ENCODE peak calls at places on chromosomes 13 and 19, in seven cellular contexts. One of them, this sample, is unnamed.

GRCh38 chr13:97855570-97855970 is 97.9 kb upstream of the IPO5 start:
- DNase-seq in foreskin keratinocyte: no peak
- DNase-seq in ascending aorta: no peak
- DNase-seq in HFFc6: peak; percentile 66
- DNase-seq in pancreas: no peak
- DNase-seq in lower lobe of right lung: no peak
- DNase-seq in CD8-positive, alpha-beta T cell: no peak
- DNase-seq in this sample: no peak

GRCh38 chr13:38542601-38543000 is 144.3 kb upstream of the FREM2 start:
- DNase-seq in foreskin keratinocyte: peak; percentile 26
- DNase-seq in ascending aorta: no peak
- DNase-seq in HFFc6: no peak
- DNase-seq in pancreas: no peak
- DNase-seq in lower lobe of right lung: no peak
- DNase-seq in CD8-positive, alpha-beta T cell: no peak
- DNase-seq in this sample: no peak

GRCh38 chr19:39759457-39760184 is 19.0 kb upstream of the LEUTX start:
- DNase-seq in foreskin keratinocyte: no peak
- DNase-seq in ascending aorta: no peak
- DNase-seq in HFFc6: no peak
- DNase-seq in pancreas: no peak
- DNase-seq in lower lobe of right lung: no peak
- DNase-seq in CD8-positive, alpha-beta T cell: no peak
- DNase-seq in this sample: no peak

GRCh38 chr13:97630725-97631124 is 196.8 kb downstream of the RAP2A start:
- DNase-seq in foreskin keratinocyte: no peak
- DNase-seq in ascending aorta: no peak
- DNase-seq in HFFc6: no peak
- DNase-seq in pancreas: no peak
- DNase-seq in lower lobe of right lung: no peak
- DNase-seq in CD8-positive, alpha-beta T cell: no peak
- DNase-seq in this sample: no peak

GRCh38 chr13:45674908-45675307 is 27.2 kb upstream of the CBY2 start:
- DNase-seq in foreskin keratinocyte: peak; percentile 68
- DNase-seq in ascending aorta: no peak
- DNase-seq in HFFc6: peak; percentile 52
- DNase-seq in pancreas: no peak
- DNase-seq in lower lobe of right lung: no peak
- DNase-seq in CD8-positive, alpha-beta T cell: no peak
- DNase-seq in this sample: no peak

GRCh38 chr19:5263615-5264014 is 77.0 kb downstream of the PTPRS start:
- DNase-seq in foreskin keratinocyte: no peak
- DNase-seq in ascending aorta: no peak
- DNase-seq in HFFc6: no peak
- DNase-seq in pancreas: peak; percentile 60
- DNase-seq in lower lobe of right lung: no peak
- DNase-seq in CD8-positive, alpha-beta T cell: no peak
- DNase-seq in this sample: no peak

GRCh38 chr13:105778196-105778595 is 757.3 kb downstream of the EFNB2 start:
- DNase-seq in foreskin keratinocyte: peak; percentile 1
- DNase-seq in ascending aorta: no peak
- DNase-seq in HFFc6: no peak
- DNase-seq in pancreas: no peak
- DNase-seq in lower lobe of right lung: no peak
- DNase-seq in CD8-positive, alpha-beta T cell: no peak
- DNase-seq in this sample: no peak

GRCh38 chr19:16976471-16976870 is 50.1 kb downstream of the CPAMD8 start:
- DNase-seq in foreskin keratinocyte: no peak
- DNase-seq in ascending aorta: no peak
- DNase-seq in HFFc6: no peak
- DNase-seq in pancreas: no peak
- DNase-seq in lower lobe of right lung: no peak
- DNase-seq in CD8-positive, alpha-beta T cell: no peak
- DNase-seq in this sample: no peak

GRCh38 chr19:17331254-17331558 is 3.4 kb downstream of the ANO8 start:
- DNase-seq in foreskin keratinocyte: no peak
- DNase-seq in ascending aorta: no peak
- DNase-seq in HFFc6: no peak
- DNase-seq in pancreas: no peak
- DNase-seq in lower lobe of right lung: no peak
- DNase-seq in CD8-positive, alpha-beta T cell: no peak
- DNase-seq in this sample: no peak

GRCh38 chr13:73063166-73063565 is 4.4 kb downstream of the KLF5 start:
- DNase-seq in foreskin keratinocyte: no peak
- DNase-seq in ascending aorta: no peak
- DNase-seq in HFFc6: no peak
- DNase-seq in pancreas: no peak
- DNase-seq in lower lobe of right lung: no peak
- DNase-seq in CD8-positive, alpha-beta T cell: no peak
- DNase-seq in this sample: no peak

GRCh38 chr13:108962652-108963051 is 333.2 kb downstream of the MYO16 start:
- DNase-seq in foreskin keratinocyte: no peak
- DNase-seq in ascending aorta: no peak
- DNase-seq in HFFc6: no peak
- DNase-seq in pancreas: no peak
- DNase-seq in lower lobe of right lung: no peak
- DNase-seq in CD8-positive, alpha-beta T cell: no peak
- DNase-seq in this sample: no peak

GRCh38 chr13:73767191-73767741 is 366.9 kb downstream of the KLF12 start:
- DNase-seq in foreskin keratinocyte: no peak
- DNase-seq in ascending aorta: no peak
- DNase-seq in HFFc6: no peak
- DNase-seq in pancreas: no peak
- DNase-seq in lower lobe of right lung: no peak
- DNase-seq in CD8-positive, alpha-beta T cell: no peak
- DNase-seq in this sample: no peak

GRCh38 chr19:38057954-38058690 is 151.1 kb downstream of the SIPA1L3 start:
- DNase-seq in foreskin keratinocyte: no peak
- DNase-seq in ascending aorta: no peak
- DNase-seq in HFFc6: no peak
- DNase-seq in pancreas: peak; percentile 88
- DNase-seq in lower lobe of right lung: peak; percentile 83
- DNase-seq in CD8-positive, alpha-beta T cell: no peak
- DNase-seq in this sample: no peak

GRCh38 chr13:77022341-77022740 is 4.6 kb downstream of the FBXL3 start:
- DNase-seq in foreskin keratinocyte: peak; percentile 2
- DNase-seq in ascending aorta: no peak
- DNase-seq in HFFc6: peak; percentile 28
- DNase-seq in pancreas: no peak
- DNase-seq in lower lobe of right lung: no peak
- DNase-seq in CD8-positive, alpha-beta T cell: no peak
- DNase-seq in this sample: no peak

GRCh38 chr19:34366670-34367423 is 1.9 kb downstream of the GPI start:
- DNase-seq in foreskin keratinocyte: no peak
- DNase-seq in ascending aorta: no peak
- DNase-seq in HFFc6: peak; percentile 53
- DNase-seq in pancreas: no peak
- DNase-seq in lower lobe of right lung: no peak
- DNase-seq in CD8-positive, alpha-beta T cell: no peak
- DNase-seq in this sample: no peak

GRCh38 chr19:43754562-43755255 is at the start of gene SMG9:
- DNase-seq in foreskin keratinocyte: peak; percentile 93
- DNase-seq in ascending aorta: peak; percentile 87
- DNase-seq in HFFc6: peak; percentile 95
- DNase-seq in pancreas: peak; percentile 100
- DNase-seq in lower lobe of right lung: peak; percentile 98
- DNase-seq in CD8-positive, alpha-beta T cell: peak; percentile 95
- DNase-seq in this sample: peak; percentile 93
- TF ChIP-seq CTCF in foreskin keratinocyte: peak; percentile 5
- TF ChIP-seq CTCF in ascending aorta: no peak
- TF ChIP-seq CTCF in HFFc6: no peak
- TF ChIP-seq CTCF in pancreas: no peak
- TF ChIP-seq CTCF in lower lobe of right lung: no peak
- TF ChIP-seq CTCF in CD8-positive, alpha-beta T cell: no peak
- TF ChIP-seq CTCF in this sample: no peak

GRCh38 chr19:30978639-30979038 is 370.6 kb downstream of the TSHZ3 start:
- DNase-seq in foreskin keratinocyte: no peak
- DNase-seq in ascending aorta: no peak
- DNase-seq in HFFc6: no peak
- DNase-seq in pancreas: no peak
- DNase-seq in lower lobe of right lung: no peak
- DNase-seq in CD8-positive, alpha-beta T cell: no peak
- DNase-seq in this sample: no peak
- TF ChIP-seq CTCF in foreskin keratinocyte: no peak
- TF ChIP-seq CTCF in ascending aorta: no peak
- TF ChIP-seq CTCF in HFFc6: no peak
- TF ChIP-seq CTCF in pancreas: no peak
- TF ChIP-seq CTCF in lower lobe of right lung: no peak
- TF ChIP-seq CTCF in CD8-positive, alpha-beta T cell: no peak
- TF ChIP-seq CTCF in this sample: no peak

GRCh38 chr13:75365724-75366173 is 116.2 kb downstream of the TBC1D4 start:
- DNase-seq in foreskin keratinocyte: peak; percentile 92
- DNase-seq in ascending aorta: no peak
- DNase-seq in HFFc6: peak; percentile 91
- DNase-seq in pancreas: no peak
- DNase-seq in lower lobe of right lung: no peak
- DNase-seq in CD8-positive, alpha-beta T cell: no peak
- DNase-seq in this sample: no peak
- TF ChIP-seq CTCF in foreskin keratinocyte: peak; percentile 50
- TF ChIP-seq CTCF in ascending aorta: no peak
- TF ChIP-seq CTCF in HFFc6: peak; percentile 35
- TF ChIP-seq CTCF in pancreas: no peak
- TF ChIP-seq CTCF in lower lobe of right lung: no peak
- TF ChIP-seq CTCF in CD8-positive, alpha-beta T cell: no peak
- TF ChIP-seq CTCF in this sample: no peak

GRCh38 chr13:51590966-51591627 is 6.8 kb downstream of the WDFY2 start:
- DNase-seq in foreskin keratinocyte: peak; percentile 55
- DNase-seq in ascending aorta: no peak
- DNase-seq in HFFc6: peak; percentile 99
- DNase-seq in pancreas: no peak
- DNase-seq in lower lobe of right lung: no peak
- DNase-seq in CD8-positive, alpha-beta T cell: no peak
- DNase-seq in this sample: no peak
- TF ChIP-seq CTCF in foreskin keratinocyte: peak; percentile 41
- TF ChIP-seq CTCF in ascending aorta: no peak
- TF ChIP-seq CTCF in HFFc6: peak; percentile 21
- TF ChIP-seq CTCF in pancreas: no peak
- TF ChIP-seq CTCF in lower lobe of right lung: no peak
- TF ChIP-seq CTCF in CD8-positive, alpha-beta T cell: no peak
- TF ChIP-seq CTCF in this sample: no peak

DNA sequence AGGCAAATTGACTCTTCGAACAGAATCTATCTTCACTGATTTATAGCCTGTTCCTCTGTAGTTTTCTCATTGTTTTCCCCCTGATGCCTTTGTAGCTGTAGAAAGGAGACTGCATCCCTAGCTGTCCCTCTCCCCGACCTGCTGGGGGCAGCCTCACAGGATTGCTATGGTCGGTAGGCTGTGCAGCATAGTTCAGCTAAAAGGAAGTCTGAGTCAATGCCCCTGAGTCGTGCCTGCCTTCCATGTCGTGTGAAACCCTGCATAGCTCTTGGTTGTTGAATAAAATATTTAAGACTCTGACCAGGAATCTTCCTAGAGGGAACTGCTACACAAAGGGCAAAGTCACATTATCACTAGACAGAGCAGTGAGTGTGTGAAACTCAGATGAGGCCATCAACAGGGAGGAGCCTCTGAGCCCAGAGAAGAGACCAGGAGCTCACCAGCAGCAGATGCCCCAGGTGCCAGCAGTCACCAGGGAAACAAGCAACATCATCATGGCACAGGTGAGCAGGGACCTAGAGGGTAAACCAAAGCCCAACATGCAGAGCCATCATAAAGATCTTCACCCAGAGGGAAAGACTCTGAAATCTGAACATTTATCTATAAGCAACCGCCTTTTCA is 108.4 kb upstream of the NBEA start:
- DNase-seq in foreskin keratinocyte: no peak
- DNase-seq in ascending aorta: no peak
- DNase-seq in HFFc6: peak; percentile 31
- DNase-seq in pancreas: no peak
- DNase-seq in lower lobe of right lung: no peak
- DNase-seq in CD8-positive, alpha-beta T cell: no peak
- DNase-seq in this sample: no peak
- TF ChIP-seq CTCF in foreskin keratinocyte: no peak
- TF ChIP-seq CTCF in ascending aorta: no peak
- TF ChIP-seq CTCF in HFFc6: no peak
- TF ChIP-seq CTCF in pancreas: no peak
- TF ChIP-seq CTCF in lower lobe of right lung: no peak
- TF ChIP-seq CTCF in CD8-positive, alpha-beta T cell: no peak
- TF ChIP-seq CTCF in this sample: no peak